ENCODE peak calls at places on chromosomes 2 and 18, in seven cellular contexts. Q is body of pancreas, E is sigmoid colon, I is H1, N is GM12891, F is ovary, J is heart left ventricle. S is an unnamed sample.

GRCh38 chr18:62586148-62586774 is 63.4 kb downstream of the ZCCHC2 start:
- DNase-seq in F (peak; percentile 78), I (peak; percentile 89), E (peak; percentile 78), J (peak; percentile 81), Q (peak; percentile 62), N (peak; percentile 70), S (peak; percentile 80)

GRCh38 chr18:54147439-54147838 is 77.0 kb downstream of the MBD2 start:
- DNase-seq in F (no peak), J (no peak), I (no peak), N (peak; percentile 8), Q (no peak), E (no peak), S (no peak)

GRCh38 chr18:56309104-56309503 is 329.3 kb downstream of the TXNL1 start:
- DNase-seq in F (no peak), E (no peak), I (no peak), Q (no peak), J (no peak), N (no peak), S (no peak)

GRCh38 chr2:176488446-176488845 is 219.2 kb downstream of the MTX2 start:
- DNase-seq in E (no peak), N (no peak), J (no peak), F (no peak), I (no peak), Q (no peak), S (no peak)

GRCh38 chr2:53768233-53768542 is 584 bp downstream of the CHAC2 start:
- DNase-seq in E (no peak), F (peak; percentile 52), J (no peak), N (no peak), Q (no peak), I (no peak), S (peak; percentile 63)

GRCh38 chr2:3421053-3421452 is 41.6 kb downstream of the TRAPPC12 start:
- DNase-seq in E (no peak), F (no peak), N (no peak), I (no peak), Q (no peak), J (no peak), S (no peak)

GRCh38 chr18:24270937-24271380 is 126.7 kb downstream of the OSBPL1A start:
- DNase-seq in I (no peak), E (no peak), F (no peak), N (no peak), Q (no peak), J (no peak), S (no peak)

GRCh38 chr2:187993516-187993915 is 298.2 kb upstream of the GULP1 start:
- DNase-seq in J (no peak), Q (no peak), E (no peak), N (no peak), I (no peak), F (no peak), S (no peak)

GRCh38 chr2:70161069-70161534 is 29.7 kb downstream of the C2orf42 start:
- DNase-seq in N (no peak), J (no peak), Q (no peak), F (no peak), I (no peak), E (no peak), S (no peak)

GRCh38 chr2:106336740-106337139 is 131.5 kb downstream of the RGPD3 start:
- DNase-seq in E (no peak), I (no peak), N (no peak), J (no peak), F (no peak), Q (no peak), S (no peak)

GRCh38 chr2:109467701-109468100 is 146.1 kb downstream of the SEPTIN10 start:
- DNase-seq in N (no peak), I (no peak), Q (no peak), E (peak; percentile 20), F (no peak), J (no peak), S (no peak)

GRCh38 chr2:47360937-47361336 is 42.0 kb upstream of the MSH2 start:
- DNase-seq in N (no peak), F (no peak), I (no peak), J (no peak), E (no peak), Q (no peak), S (no peak)

GRCh38 chr2:225010804-225011203 is 31.5 kb downstream of the DOCK10 start:
- DNase-seq in N (no peak), J (no peak), Q (no peak), E (no peak), F (no peak), I (no peak), S (no peak)

GRCh38 chr2:115400940-115401339 is 958.5 kb downstream of the DPP10 start:
- DNase-seq in N (no peak), F (no peak), J (no peak), Q (no peak), I (no peak), E (no peak), S (no peak)

GRCh38 chr2:109185801-109186570 is 57.0 kb downstream of the SH3RF3 start:
- DNase-seq in N (no peak), J (peak; percentile 70), E (peak; percentile 88), I (no peak), F (peak; percentile 77), Q (peak; percentile 31), S (peak; percentile 49)

GRCh38 chr2:232331071-232331470 is 47.5 kb upstream of the ALPP start:
- DNase-seq in J (peak; percentile 82), N (no peak), E (peak; percentile 54), Q (no peak), F (peak; percentile 55), I (no peak), S (no peak)

GRCh38 chr2:224938670-224939309 is 103.5 kb downstream of the DOCK10 start:
- DNase-seq in Q (no peak), J (no peak), F (no peak), E (no peak), I (no peak), N (no peak), S (no peak)

GRCh38 chr2:25738383-25739343 is 65.3 kb upstream of the DTNB start:
- DNase-seq in Q (no peak), F (no peak), I (no peak), N (no peak), J (no peak), E (no peak), S (no peak)
- TF ChIP-seq POLR2A in Q (no peak), F (no peak), I (no peak), N (no peak), J (no peak), E (no peak), S (no peak)

GRCh38 chr2:66957198-66957597 is 439.9 kb upstream of the ETAA1 start:
- DNase-seq in Q (no peak), N (no peak), F (no peak), I (no peak), J (no peak), E (no peak), S (no peak)

GRCh38 chr2:66960161-66960560 is 437.0 kb upstream of the ETAA1 start:
- DNase-seq in F (no peak), N (no peak), Q (no peak), E (no peak), J (peak; percentile 60), I (no peak), S (no peak)

GRCh38 chr2:66966631-66967030 is 430.5 kb upstream of the ETAA1 start:
- DNase-seq in Q (no peak), E (no peak), N (no peak), I (no peak), F (no peak), J (no peak), S (no peak)

GRCh38 chr2:66957677-66958076 is 439.5 kb upstream of the ETAA1 start:
- DNase-seq in E (no peak), N (no peak), F (no peak), I (no peak), Q (no peak), J (no peak), S (no peak)

DNA sequence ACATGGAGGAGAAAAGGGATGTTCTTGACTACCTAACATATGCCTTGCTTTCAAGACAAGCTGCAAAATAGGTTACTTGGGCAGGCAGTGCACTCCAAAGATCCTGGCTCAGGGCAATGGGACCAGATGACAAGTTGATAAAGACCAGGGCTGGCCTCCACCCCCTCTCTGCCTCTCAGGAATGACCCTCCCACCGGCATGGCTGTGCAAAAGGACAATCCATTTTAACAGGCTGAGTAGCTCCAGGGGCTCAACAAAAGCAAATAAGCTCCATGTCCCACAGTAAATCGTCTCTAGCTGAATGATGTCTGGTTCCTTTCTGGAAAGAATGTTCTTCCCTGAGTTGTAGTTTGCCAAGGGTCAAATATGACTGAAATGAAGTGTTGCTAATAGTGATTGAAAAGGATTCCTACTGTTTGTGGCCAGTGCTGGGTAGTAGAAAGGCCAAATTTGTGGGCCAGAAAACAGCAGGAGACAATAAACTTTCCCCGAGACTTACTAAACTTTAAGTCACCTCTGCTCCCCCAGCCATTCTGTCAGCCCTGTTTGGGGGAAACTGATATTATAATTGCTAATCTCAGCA is 434.4 kb upstream of the ETAA1 start:
- DNase-seq in J (no peak), I (no peak), N (no peak), E (peak; percentile 94), F (no peak), Q (no peak), S (no peak)
- TF ChIP-seq POLR2A in J (no peak), I (no peak), N (no peak), E (no peak), F (no peak), Q (no peak), S (no peak)

DNA sequence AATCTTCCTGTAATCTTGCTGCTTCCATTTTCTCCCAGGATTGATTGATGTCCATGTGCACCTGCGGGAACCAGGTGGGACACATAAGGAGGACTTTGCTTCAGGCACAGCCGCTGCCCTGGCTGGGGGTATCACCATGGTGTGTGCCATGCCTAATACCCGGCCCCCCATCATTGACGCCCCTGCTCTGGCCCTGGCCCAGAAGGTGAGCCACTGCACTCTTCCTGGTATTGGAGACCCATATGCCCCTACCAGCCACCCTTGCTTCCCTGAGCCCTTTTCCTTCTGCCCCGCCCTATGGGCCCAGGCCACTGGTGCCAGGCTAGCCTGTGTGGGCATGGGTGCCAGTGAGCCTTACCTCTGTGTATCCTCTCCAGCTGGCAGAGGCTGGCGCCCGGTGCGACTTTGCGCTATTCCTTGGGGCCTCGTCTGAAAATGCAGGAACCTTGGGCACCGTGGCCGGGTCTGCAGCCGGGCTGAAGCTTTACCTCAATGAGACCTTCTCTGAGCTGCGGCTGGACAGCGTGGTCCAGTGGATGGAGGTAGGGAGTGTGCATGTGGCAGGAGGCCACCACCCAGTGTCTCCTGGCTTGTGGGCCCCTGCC is 20.3 kb downstream of the CAD start:
- DNase-seq in I (no peak), N (no peak), Q (no peak), F (no peak), E (peak; percentile 45), J (no peak), S (no peak)
- TF ChIP-seq POLR2A in I (no peak), N (no peak), Q (no peak), F (no peak), E (no peak), J (no peak), S (no peak)

DNA sequence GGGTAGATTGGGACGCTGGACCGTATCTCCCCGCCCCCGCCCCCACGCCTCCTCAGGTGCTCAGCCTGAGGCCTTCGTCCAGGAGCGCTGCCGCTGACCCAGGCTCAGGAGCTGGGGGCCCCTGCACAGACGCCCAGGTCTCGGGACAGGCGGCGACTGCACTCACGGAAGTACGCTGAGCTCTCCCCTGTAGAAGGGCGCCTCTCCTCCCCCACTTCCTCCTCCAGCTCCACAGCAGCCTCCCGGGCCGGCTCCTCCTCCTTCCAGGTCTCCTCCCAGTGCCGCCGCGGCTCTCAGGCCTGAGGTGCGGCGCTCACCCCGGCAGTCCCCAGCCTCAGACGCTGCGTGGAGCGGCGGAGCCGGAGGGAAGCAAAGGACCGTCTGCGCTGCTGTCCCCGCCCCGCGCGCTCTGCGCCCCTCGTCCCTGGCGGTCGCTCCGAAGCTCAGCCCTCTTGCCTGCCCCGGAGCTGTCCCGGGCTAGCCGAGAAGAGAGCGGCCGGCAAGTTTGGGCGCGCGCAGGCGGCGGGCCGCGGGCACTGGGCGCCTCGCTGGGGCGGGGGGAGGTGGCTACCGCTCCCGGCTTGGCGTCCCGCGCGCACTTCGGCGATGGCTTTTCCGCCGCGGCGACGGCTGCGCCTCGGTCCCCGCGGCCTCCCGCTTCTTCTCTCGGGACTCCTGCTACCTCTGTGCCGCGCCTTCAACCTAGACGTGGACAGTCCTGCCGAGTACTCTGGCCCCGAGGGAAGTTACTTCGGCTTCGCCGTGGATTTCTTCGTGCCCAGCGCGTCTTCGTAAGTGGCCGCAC is at the start of gene ITGAV:
- DNase-seq in I (peak; percentile 90), Q (peak; percentile 93), F (peak; percentile 91), J (peak; percentile 96), E (peak; percentile 96), N (peak; percentile 76), S (peak; percentile 94)
- TF ChIP-seq POLR2A in I (peak; percentile 88), Q (peak; percentile 98), F (peak; percentile 81), J (peak; percentile 94), E (peak; percentile 75), N (peak; percentile 75), S (no peak)